ENCODE peak calls at places on chromosomes 4 and X, in five cellular contexts. T is mucosa of descending colon, Z is ovary, E is fibroblast of mammary gland, P is keratinocyte. C is an unnamed sample.

GRCh38 chr4:93029774-93030173 is 726.0 kb downstream of the GRID2 start:
- DNase-seq in T (no peak), Z (no peak), E (no peak), P (no peak), C (no peak)

GRCh38 chrX:109943740-109944092 is 59.2 kb upstream of the TMEM164 start:
- DNase-seq in T (no peak), Z (no peak), E (no peak), P (no peak), C (no peak)

GRCh38 chr4:175033162-175033561 is 115.0 kb downstream of the ADAM29 start:
- DNase-seq in T (no peak), Z (no peak), E (no peak), P (no peak), C (no peak)

GRCh38 chr4:140130677-140131076 is 23.3 kb downstream of the MAML3 start:
- DNase-seq in T (no peak), Z (no peak), E (peak; percentile 86), P (peak; percentile 71), C (no peak)

GRCh38 chr4:140529434-140529833 is 5.5 kb downstream of the ELMOD2 start:
- DNase-seq in T (no peak), Z (no peak), E (no peak), P (no peak), C (no peak)

GRCh38 chr4:139834210-139834609 is 168.6 kb downstream of the MGST2 start:
- DNase-seq in T (no peak), Z (no peak), E (no peak), P (no peak), C (no peak)

GRCh38 chrX:47297874-47298273 is 65.1 kb downstream of the USP11 start:
- DNase-seq in T (no peak), Z (no peak), E (no peak), P (no peak), C (no peak)

GRCh38 chrX:150365953-150366911 is 3.1 kb downstream of the MAMLD1 start:
- DNase-seq in T (no peak), Z (peak; percentile 74), E (peak; percentile 38), P (no peak), C (peak; percentile 80)

GRCh38 chrX:130523460-130524394 is 121.9 kb downstream of the RBMX2 start:
- DNase-seq in T (no peak), Z (no peak), E (peak; percentile 11), P (no peak), C (no peak)

GRCh38 chrX:130529531-130529930 is 127.7 kb downstream of the RBMX2 start:
- DNase-seq in T (no peak), Z (no peak), E (no peak), P (no peak), C (no peak)

DNA sequence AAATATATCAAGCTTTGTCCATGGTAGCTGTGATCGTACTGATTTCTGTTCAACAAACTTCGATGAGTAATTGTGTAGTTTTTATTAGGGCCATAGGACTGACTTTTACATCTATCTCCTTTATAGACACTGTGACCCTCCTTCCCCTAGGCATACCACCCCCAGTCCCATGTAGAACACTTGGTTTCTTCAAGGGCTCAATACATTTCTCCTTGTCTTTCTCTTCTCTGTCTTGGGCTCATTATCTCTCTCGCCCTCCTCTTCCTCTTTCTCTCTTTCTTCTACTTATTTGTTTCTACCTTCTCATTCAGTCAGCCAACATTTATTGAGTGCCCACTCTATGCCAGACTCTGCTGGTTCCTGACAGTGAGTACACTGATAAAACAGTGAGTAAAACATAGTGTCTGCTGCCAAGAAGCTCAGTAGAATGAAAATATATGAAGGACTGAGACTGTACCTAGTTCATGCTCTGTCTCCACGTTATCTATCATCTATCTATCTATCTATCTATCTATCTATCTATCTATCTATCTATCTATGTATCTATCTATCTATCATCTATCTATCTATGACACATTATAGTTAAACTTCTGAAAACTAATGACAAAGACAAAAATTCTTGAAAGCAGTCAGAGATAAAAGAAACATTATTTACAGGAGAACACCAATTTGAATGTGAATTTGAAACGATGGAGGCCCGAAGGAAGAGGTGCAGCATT is 122.8 kb downstream of the RBMX2 start:
- DNase-seq in T (no peak), Z (no peak), E (no peak), P (no peak), C (no peak)
- H3K4me3 ChIP-seq in T (no peak overlapping the region), Z (no peak overlapping the region), E (no peak overlapping the region), P (no peak overlapping the region), C (peak overlapping the region; percentile 62)

DNA sequence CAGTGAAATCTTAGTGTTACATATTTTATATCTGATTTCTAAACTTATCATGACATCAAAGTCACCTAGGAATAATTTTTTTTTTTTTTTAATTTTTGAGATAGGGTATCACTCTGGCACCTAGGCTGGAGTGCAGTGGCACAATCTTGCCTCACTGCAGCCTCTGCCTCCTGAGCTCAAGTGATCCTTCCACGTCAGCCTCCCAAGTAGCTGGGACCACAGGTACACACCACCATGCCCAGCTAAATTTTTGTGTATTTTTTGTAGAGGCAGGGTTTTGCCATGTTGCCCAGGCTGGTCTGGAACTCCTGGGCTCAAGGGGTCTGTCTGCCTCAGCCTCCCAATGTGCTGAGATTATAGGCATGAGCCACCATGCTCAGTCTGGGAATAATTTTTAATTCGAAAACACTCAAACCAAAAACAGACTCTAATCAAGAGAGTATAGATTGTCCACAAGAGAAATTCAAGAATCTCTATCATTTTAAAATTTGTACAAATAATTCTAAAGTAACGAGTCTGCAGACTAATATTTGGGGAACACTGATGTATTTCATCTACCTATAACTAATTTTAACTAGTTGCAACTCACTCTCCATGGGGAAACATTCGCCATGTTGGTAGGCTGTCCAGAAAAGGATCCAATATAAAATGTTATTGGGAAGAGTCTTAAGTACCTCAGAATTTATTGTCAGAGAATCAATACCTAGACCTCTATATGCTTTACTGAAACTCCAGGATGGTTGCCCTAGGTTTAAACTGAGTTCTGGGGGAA is 3.4 kb downstream of the SLC7A11 start:
- DNase-seq in T (no peak), Z (no peak), E (no peak), P (no peak), C (no peak)
- H3K4me3 ChIP-seq in T (no peak overlapping the region), Z (no peak overlapping the region), E (no peak overlapping the region), P (peak overlapping the region; percentile 86), C (no peak overlapping the region)

DNA sequence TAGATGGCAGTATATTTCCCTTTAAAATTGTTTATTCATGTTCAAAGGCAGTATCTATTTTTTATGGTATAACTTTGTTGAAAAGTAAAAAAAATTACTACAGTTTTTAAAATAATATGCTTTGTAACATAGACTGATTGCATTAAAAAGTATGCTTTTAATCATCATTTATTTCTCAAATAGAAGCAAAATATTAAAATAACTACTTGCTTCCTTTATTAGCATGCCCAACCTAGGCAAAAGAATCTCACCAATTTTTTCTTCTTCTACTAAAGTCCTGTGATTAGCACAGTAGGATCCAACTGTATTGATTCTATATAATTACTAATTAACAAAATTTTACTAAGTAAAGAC is 69.6 kb upstream of the NFKB1 start:
- DNase-seq in T (no peak), Z (no peak), E (no peak), P (no peak), C (no peak)
- H3K4me3 ChIP-seq in T (peak overlapping the region; percentile 15), Z (no peak overlapping the region), E (peak overlapping the region; percentile 62), P (peak overlapping the region; percentile 82), C (peak overlapping the region; percentile 69)

DNA sequence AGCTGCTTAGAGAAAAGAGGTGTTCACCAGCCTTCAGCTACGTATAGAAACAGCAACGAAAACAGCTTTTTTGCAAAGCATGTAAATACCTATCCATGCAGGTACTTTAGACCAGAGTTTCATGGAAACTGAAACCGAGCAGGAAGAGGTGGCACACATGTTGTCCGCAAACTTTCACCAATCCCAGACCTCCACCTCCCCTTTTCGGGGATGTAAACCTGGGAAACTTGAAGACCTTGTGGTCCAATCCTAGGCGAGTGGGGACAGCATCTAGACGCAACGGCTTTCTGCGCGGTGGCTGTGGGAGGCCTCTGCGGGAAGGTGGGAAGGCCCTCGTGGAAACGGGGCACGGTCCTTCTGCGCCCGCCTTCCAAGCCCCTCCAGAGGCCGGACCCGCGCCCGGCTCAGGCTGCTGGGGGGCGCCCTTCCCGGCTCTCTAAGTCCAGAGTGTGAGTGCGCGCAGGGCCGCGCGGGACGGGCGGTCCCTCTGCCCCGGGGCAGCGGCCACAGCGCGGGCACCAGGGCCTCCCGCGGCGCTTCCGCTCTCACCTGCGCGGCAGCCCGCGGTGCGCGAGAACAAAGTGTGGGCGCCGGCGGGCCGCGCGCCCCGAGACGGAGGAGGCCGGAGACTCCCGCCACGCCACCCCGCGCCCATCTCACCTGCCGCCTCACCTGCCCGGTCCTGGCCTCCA is 831 bp upstream of the SHROOM2 start:
- DNase-seq in T (no peak), Z (no peak), E (no peak), P (no peak), C (no peak)
- H3K4me3 ChIP-seq in T (no peak overlapping the region), Z (peak overlapping the region; percentile 38), E (no peak overlapping the region), P (no peak overlapping the region), C (peak overlapping the region; percentile 52)

DNA sequence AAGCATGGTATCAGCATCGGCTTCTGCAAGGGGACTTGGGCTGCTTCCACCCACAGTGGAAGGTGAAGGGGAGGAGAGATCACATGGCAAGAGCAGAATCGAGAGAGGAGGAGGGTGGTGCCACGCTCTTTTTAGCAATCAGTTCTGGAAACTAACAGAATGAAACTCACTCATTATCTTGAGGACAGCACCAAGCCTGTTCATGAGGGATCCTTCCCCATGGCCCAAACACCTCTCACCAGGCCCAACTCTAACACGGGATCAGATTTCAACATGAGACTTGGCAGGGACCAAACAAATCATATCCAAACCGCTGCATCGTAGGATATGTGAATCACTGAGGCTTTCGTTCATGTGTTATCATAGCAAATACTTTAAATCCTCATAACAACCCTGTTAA is 125.5 kb downstream of the GPC3 start:
- DNase-seq in T (no peak), Z (no peak), E (peak; percentile 79), P (no peak), C (no peak)
- H3K4me3 ChIP-seq in T (no peak overlapping the region), Z (no peak overlapping the region), E (no peak overlapping the region), P (no peak overlapping the region), C (no peak overlapping the region)

GRCh38 chrX:119234931-119235555 is 1.0 kb upstream of the PGRMC1 start:
- DNase-seq in T (no peak), Z (peak; percentile 24), E (peak; percentile 50), P (no peak), C (no peak)
- H3K4me3 ChIP-seq in T (no peak overlapping the region), Z (no peak overlapping the region), E (peak overlapping the region; percentile 31), P (no peak overlapping the region), C (peak overlapping the region; percentile 85)

GRCh38 chrX:154483325-154483724 is 3.1 kb downstream of the UBL4A start:
- DNase-seq in T (no peak), Z (no peak), E (no peak), P (no peak), C (peak; percentile 67)
- H3K4me3 ChIP-seq in T (no peak overlapping the region), Z (no peak overlapping the region), E (no peak overlapping the region), P (no peak overlapping the region), C (no peak overlapping the region)

DNA sequence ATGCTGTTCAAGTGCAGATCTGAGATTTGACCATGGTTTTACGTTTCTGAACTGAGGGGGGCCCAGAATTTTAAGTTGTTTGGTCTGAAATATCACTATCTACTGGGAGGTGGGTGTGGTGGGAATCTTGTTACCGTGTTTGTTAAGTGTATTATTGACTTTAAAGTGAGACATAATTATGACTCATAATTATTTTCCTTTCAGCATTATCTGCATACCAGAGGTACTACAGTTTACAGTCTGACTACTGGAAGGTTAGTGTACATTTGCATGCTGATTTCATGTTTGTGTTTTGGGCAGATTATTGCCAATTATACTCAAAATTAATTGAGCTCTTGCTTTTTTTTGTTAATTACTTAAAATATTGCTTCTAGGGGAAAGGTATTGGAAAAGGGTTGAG is 101.5 kb downstream of the KDM6A start:
- DNase-seq in T (no peak), Z (no peak), E (peak; percentile 48), P (peak; percentile 26), C (no peak)
- H3K4me3 ChIP-seq in T (no peak overlapping the region), Z (no peak overlapping the region), E (no peak overlapping the region), P (no peak overlapping the region), C (no peak overlapping the region)

C was measured in coronary artery.